ENCODE peak calls at places on chromosomes 12 and 14, in seven cellular contexts. H is ACHN; V is A673; Z is cardiac muscle cell; E is NCI-H748 treated with DMSO at 0.1 percent for 48 hours; K is hepatocyte; D is activated T-cell treated with anti-CD3 and anti-CD28 coated beads, Interleukin-2, amount 50 U/mL, for 72 hours. A is an unnamed sample.

GRCh38 chr12:115468087-115468510 is 784.1 kb upstream of the TBX3 start:
- DNase-seq in H (no peak), V (no peak), Z (no peak), E (no peak), K (peak; percentile 87), D (no peak), A (peak; percentile 80)

GRCh38 chr12:115375188-115375991 is 691.4 kb upstream of the TBX3 start:
- DNase-seq in H (peak; percentile 45), V (no peak), Z (no peak), E (no peak), K (peak; percentile 65), D (no peak), A (peak; percentile 25)

GRCh38 chr12:50514526-50515276 is 9.9 kb downstream of the DIP2B start:
- DNase-seq in H (no peak), V (no peak), Z (no peak), E (no peak), K (no peak), D (no peak), A (no peak)

GRCh38 chr12:76432733-76433132 is 84.5 kb upstream of the BBS10 start:
- DNase-seq in H (no peak), V (no peak), Z (no peak), E (no peak), K (no peak), D (no peak), A (no peak)

GRCh38 chr12:66361703-66362102 is 59.4 kb downstream of the HELB start:
- DNase-seq in H (no peak), V (no peak), Z (no peak), E (no peak), K (no peak), D (no peak), A (no peak)

GRCh38 chr12:81639196-81639595 is 120.0 kb downstream of the PPFIA2 start:
- DNase-seq in H (no peak), V (no peak), Z (no peak), E (no peak), K (no peak), D (no peak), A (no peak)

GRCh38 chr14:95463173-95463901 is 53.1 kb downstream of the SYNE3 start:
- DNase-seq in H (no peak), V (no peak), Z (no peak), E (peak; percentile 72), K (no peak), D (no peak), A (no peak)

GRCh38 chr12:57890191-57891120 is 43.9 kb upstream of the CTDSP2 start:
- DNase-seq in H (no peak), V (no peak), Z (no peak), E (no peak), K (no peak), D (no peak), A (peak; percentile 39)

GRCh38 chr12:93356214-93356613 is 21.5 kb upstream of the NUDT4 start:
- DNase-seq in H (no peak), V (no peak), Z (no peak), E (no peak), K (no peak), D (no peak), A (no peak)

GRCh38 chr12:131871677-131872076 is 22.7 kb upstream of the ULK1 start:
- DNase-seq in H (no peak), V (no peak), Z (no peak), E (no peak), K (no peak), D (no peak), A (no peak)

GRCh38 chr12:73390256-73390655 is 1118.1 kb downstream of the TRHDE start:
- DNase-seq in H (no peak), V (no peak), Z (no peak), E (no peak), K (no peak), D (no peak), A (no peak)

GRCh38 chr12:118035194-118036041 is 18.9 kb downstream of the RFC5 start:
- DNase-seq in H (peak; percentile 77), V (peak; percentile 33), Z (no peak), E (no peak), K (no peak), D (no peak), A (peak; percentile 21)

GRCh38 chr12:78316656-78317055 is 486.0 kb downstream of the NAV3 start:
- DNase-seq in H (no peak), V (peak; percentile 60), Z (no peak), E (no peak), K (no peak), D (no peak), A (no peak)

GRCh38 chr12:71873821-71874220 is 34.3 kb downstream of the TBC1D15 start:
- DNase-seq in H (no peak), V (peak; percentile 90), Z (no peak), E (no peak), K (no peak), D (no peak), A (no peak)

GRCh38 chr12:26987634-26988424 is 26.4 kb downstream of the TM7SF3 start:
- DNase-seq in H (no peak), V (peak; percentile 80), Z (no peak), E (no peak), K (no peak), D (no peak), A (no peak)

GRCh38 chr12:121797937-121798801 is 4.7 kb upstream of the RHOF start:
- DNase-seq in H (peak; percentile 17), V (no peak), Z (no peak), E (peak; percentile 81), K (peak; percentile 86), D (no peak), A (no peak)

GRCh38 chr12:94663077-94663476 is 12.7 kb upstream of the TMCC3 start:
- DNase-seq in H (no peak), V (no peak), Z (no peak), E (no peak), K (no peak), D (no peak), A (no peak)

GRCh38 chr12:10562306-10562933 is 51.0 kb downstream of the MAGOHB start:
- DNase-seq in H (peak; percentile 66), V (peak; percentile 47), Z (peak; percentile 40), E (no peak), K (peak; percentile 32), D (peak; percentile 33), A (peak; percentile 73)

GRCh38 chr12:19095869-19096480 is 33.6 kb upstream of the PLEKHA5 start:
- DNase-seq in H (no peak), V (no peak), Z (no peak), E (no peak), K (peak; percentile 32), D (no peak), A (peak; percentile 16)

GRCh38 chr14:43480961-43481360 is 1026.1 kb downstream of the FSCB start:
- DNase-seq in H (no peak), V (no peak), Z (no peak), E (no peak), K (no peak), D (no peak), A (no peak)

GRCh38 chr12:67855103-67855502 is 134.1 kb upstream of the IFNG-AS1 start:
- DNase-seq in H (no peak), V (no peak), Z (no peak), E (no peak), K (no peak), D (no peak), A (no peak)

GRCh38 chr12:110224379-110225304 is 56.4 kb upstream of the ATP2A2 start:
- DNase-seq in H (peak; percentile 84), V (peak; percentile 81), Z (no peak), E (no peak), K (peak; percentile 64), D (no peak), A (peak; percentile 39)

GRCh38 chr12:109512608-109513007 is 35.2 kb downstream of the UBE3B start:
- DNase-seq in H (no peak), V (no peak), Z (no peak), E (no peak), K (no peak), D (no peak), A (no peak)

GRCh38 chr12:22631863-22632463 is 7.0 kb downstream of the ETNK1 start:
- DNase-seq in H (peak; percentile 57), V (peak; percentile 33), Z (peak; percentile 10), E (no peak), K (peak; percentile 11), D (no peak), A (peak; percentile 53)

GRCh38 chr14:21191809-21192446 is 36.1 kb upstream of the OR5AU1 start:
- DNase-seq in H (peak; percentile 73), V (peak; percentile 78), Z (peak; percentile 82), E (peak; percentile 39), K (peak; percentile 82), D (peak; percentile 71), A (no peak)

GRCh38 chr14:103744621-103745395 is 29.2 kb downstream of the ZFYVE21 start:
- DNase-seq in H (no peak), V (no peak), Z (no peak), E (no peak), K (peak; percentile 1), D (no peak), A (no peak)

GRCh38 chr12:111034911-111035577 is 114.7 kb upstream of the MYL2 start:
- DNase-seq in H (no peak), V (peak; percentile 75), Z (peak; percentile 63), E (peak; percentile 25), K (no peak), D (no peak), A (no peak)